ENCODE peak calls at places on chromosomes 11 and 22, in nine cellular contexts. Z is esophagus squamous epithelium, S is NB4, F is right lobe of liver, Q is Peyer's patch, I is adrenal gland, K is transverse colon, J is prostate gland, G is H1. V is an unnamed sample.

GRCh38 chr11:19738124-19738523 is 25.5 kb downstream of the NAV2 start:
- DNase-seq in G (no peak), Q (no peak), K (no peak), S (no peak), I (no peak), Z (no peak), F (no peak), J (no peak), V (no peak)

GRCh38 chr11:124078591-124078990 is 36.7 kb upstream of the VWA5A start:
- DNase-seq in I (no peak), Z (no peak), J (no peak), Q (no peak), G (no peak), K (no peak), S (no peak), F (no peak), V (no peak)

GRCh38 chr11:13016415-13016814 is 7.3 kb downstream of the RASSF10 start:
- DNase-seq in Z (no peak), J (no peak), S (peak), K (peak), I (no peak), Q (no peak), G (no peak), F (no peak), V (no peak)

GRCh38 chr11:128195057-128195751 is 392.2 kb downstream of the ETS1 start:
- DNase-seq in Q (no peak), I (no peak), S (peak), G (no peak), K (no peak), F (no peak), J (no peak), Z (no peak), V (no peak)

GRCh38 chr22:19793161-19793560 is 32.6 kb downstream of the TBX1 start:
- DNase-seq in Z (no peak), F (no peak), G (no peak), K (no peak), J (no peak), Q (no peak), I (no peak), S (no peak), V (no peak)

GRCh38 chr11:12539570-12539969 is 134.7 kb upstream of the TEAD1 start:
- DNase-seq in Z (no peak), Q (no peak), K (no peak), S (no peak), G (no peak), F (no peak), I (no peak), J (no peak), V (no peak)

GRCh38 chr22:30649430-30650007 is 13.9 kb downstream of the SLC35E4 start:
- DNase-seq in Q (peak), J (no peak), G (no peak), I (no peak), F (peak), S (peak), K (peak), Z (peak), V (peak)

GRCh38 chr22:21098099-21098671 is 52.4 kb downstream of the LRRC74B start:
- DNase-seq in G (no peak), Z (no peak), F (no peak), S (peak), Q (no peak), J (no peak), K (no peak), I (no peak), V (no peak)

GRCh38 chr22:24338701-24339451 is 68.2 kb downstream of the SPECC1L start:
- DNase-seq in K (no peak), G (no peak), Q (no peak), F (no peak), Z (no peak), I (no peak), S (no peak), J (no peak), V (no peak)

GRCh38 chr11:117071344-117071787 is 26.9 kb downstream of the SIK3 start:
- DNase-seq in K (peak), S (no peak), I (peak), Z (no peak), G (no peak), J (peak), F (peak), Q (no peak), V (peak)

GRCh38 chr11:125214466-125215204 is 50.1 kb downstream of the PKNOX2 start:
- DNase-seq in Q (peak), Z (no peak), I (no peak), G (no peak), J (no peak), F (no peak), K (no peak), S (no peak), V (peak)

GRCh38 chr11:56782167-56782847 is 33.8 kb upstream of the OR9G4 start:
- DNase-seq in J (no peak), Z (no peak), K (no peak), Q (no peak), G (no peak), S (peak), F (no peak), I (no peak), V (no peak)

GRCh38 chr11:56783448-56784041 is 35.0 kb upstream of the OR9G4 start:
- DNase-seq in K (no peak), Q (no peak), F (no peak), J (peak), Z (no peak), I (no peak), G (no peak), S (peak), V (no peak)
- TF ChIP-seq CTCF in K (peak), Q (peak), F (peak), J (peak), Z (peak), I (peak), G (peak), S (peak), V (peak)

DNA sequence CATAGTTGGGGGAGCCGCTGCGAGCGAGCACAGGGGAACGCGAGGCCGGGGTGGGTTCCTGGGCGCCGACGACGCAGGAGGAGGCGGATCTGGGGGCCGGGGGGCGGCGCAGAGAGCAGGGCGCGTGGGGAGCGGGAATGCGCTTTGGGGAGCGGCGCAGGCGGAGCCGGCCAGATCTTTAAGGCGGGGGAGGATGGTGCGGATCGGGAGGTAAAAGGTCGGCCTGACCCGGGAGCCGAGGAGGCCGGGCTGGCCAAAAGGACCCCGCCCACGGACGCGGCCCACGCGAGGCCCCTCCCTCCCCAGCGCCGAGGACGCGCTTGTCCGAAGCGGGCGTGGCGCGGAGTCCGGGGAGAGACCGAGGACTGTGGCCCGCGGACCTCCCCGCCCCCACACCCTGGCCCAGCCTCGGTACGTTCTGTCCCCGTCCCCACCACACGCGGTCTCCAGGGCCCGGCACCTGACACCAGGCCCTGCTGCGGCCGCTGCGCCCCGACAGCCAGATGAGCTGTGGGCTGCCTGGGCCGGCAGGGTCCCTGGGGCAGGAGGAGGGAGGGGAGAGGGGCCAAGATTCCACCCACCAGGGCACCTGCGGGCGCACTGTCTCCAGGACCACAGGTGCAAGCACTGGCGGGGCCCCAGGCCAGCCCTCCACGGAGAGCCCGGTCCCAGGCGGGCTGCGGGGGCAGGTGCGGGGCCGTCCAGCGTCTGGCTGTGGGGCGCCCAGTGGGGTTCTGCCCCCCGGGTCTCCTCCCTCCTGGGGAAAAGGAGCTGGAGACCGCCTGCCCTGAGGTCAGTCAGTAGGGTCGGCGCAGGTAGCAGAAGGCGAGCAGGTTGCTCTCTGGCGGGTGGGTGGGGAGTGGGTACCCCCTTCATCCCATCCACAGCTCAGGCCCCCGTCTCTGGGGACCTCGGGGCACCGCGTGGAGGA is 10.9 kb downstream of the PIM3 start:
- DNase-seq in I (peak), G (no peak), S (peak), Z (no peak), F (peak), Q (peak), K (peak), J (peak), V (peak)
- TF ChIP-seq POLR2A in I (no peak), G (no peak), S (no peak), Z (peak), F (peak), Q (peak), K (peak), J (peak), V (no peak)

DNA sequence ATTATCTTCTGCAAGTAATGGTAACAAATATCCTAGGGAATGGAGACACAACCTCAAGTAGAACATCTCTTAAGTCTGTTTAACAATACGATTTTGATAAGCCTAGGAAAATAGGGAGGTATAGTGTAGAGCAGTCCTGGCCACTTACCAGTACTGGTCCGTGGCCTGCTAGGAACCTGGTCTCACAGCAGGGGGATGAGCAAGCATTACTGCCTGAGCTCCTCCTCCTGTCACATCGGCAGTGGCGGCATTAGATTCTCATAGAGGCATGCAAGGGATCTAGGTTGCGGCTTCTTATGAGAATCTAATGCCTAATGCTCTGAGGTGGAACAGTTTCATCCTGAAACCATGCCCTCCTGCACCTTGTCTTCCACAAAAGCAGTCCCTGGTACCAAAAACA is 4.4 kb downstream of the OR51V1 start:
- DNase-seq in Z (no peak), I (no peak), Q (no peak), G (no peak), J (no peak), K (no peak), F (no peak), S (no peak), V (no peak)
- H3K4me3 ChIP-seq in Z (no peak), I (no peak), Q (no peak), G (no peak), J (no peak), K (no peak), F (no peak), S (no peak), V (no peak)

DNA sequence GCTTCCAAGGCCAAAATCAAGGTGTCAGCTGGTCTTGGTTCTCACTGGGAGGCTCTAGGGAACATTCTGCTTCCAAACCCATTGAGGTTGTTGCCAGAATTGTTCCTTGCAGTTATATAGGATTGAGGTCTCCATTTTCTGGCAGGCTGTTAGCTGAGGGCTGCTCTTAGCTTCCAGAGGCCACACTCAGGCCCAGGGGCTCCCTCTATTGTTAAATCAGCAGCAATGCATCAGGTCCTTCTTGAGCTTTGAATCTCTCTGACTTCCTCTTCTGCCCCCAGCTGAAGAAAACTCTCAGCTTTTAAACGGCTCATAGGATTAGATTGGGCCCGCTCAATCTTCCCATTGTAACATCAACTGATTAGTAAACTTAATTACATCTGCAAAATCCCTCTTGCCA is 39.3 kb upstream of the BSX start:
- DNase-seq in Q (no peak), S (peak), Z (no peak), I (no peak), G (no peak), K (peak), J (no peak), F (peak), V (no peak)
- TF ChIP-seq CTCF in Q (peak), S (peak), Z (peak), I (peak), G (peak), K (peak), J (no peak), F (peak), V (peak)

GRCh38 chr11:111360150-111361043 is 18.7 kb downstream of the POU2AF1 start:
- DNase-seq in J (no peak), Q (peak), K (peak), G (no peak), Z (no peak), F (peak), S (no peak), I (no peak), V (no peak)
- TF ChIP-seq POLR2A in J (no peak), Q (no peak), K (no peak), G (no peak), Z (no peak), F (peak), S (no peak), I (no peak), V (no peak)

DNA sequence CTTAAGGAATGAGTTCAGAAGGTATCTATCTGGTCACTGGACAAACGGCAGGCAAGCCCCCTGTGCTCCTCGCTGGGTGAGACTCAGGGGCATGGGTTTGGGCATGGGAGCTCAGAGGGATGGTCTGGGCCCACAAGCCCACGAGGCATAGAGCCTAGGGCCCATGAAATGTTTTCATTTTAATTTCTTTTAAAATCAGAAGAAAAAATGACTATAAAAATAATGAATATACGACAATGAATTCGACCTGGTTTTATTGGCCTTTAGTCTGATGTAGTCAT is 77.9 kb upstream of the WNT7B start:
- DNase-seq in F (peak), G (no peak), J (no peak), K (no peak), I (no peak), S (no peak), Q (no peak), Z (no peak), V (no peak)
- H3K4me3 ChIP-seq in F (peak), G (no peak), J (peak), K (peak), I (peak), S (no peak), Q (peak), Z (peak), V (peak)

DNA sequence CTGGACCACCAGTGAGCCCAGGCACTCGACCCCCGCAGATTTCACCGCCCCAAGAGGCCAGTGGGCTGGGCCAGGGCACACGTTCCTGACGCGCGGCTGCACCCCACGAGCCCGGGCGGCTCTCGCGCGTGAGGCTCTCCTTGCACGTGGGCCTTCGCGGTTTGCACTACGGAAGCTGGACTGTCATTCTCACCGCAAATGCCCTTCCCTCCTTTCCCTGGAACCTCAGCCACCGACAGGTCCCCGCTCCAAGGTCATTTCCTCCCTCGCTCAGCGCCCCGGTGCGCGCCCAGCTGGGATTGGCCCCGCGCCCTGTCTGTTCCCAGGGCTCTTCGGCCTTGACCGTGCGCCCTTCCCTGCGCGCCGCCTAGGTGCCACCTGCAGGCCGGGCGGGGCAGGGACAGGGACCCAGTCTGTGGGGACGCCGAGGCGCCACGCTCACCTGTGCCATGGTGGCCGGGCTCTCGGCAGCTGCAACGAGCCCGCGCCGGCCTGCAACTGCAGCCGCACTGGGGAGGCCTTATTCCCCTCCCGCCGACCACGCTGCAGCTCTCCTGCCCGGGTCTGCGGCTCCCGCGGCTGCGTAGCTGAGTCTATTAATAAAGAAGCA is 2.1 kb upstream of the CPT1A start:
- DNase-seq in S (peak), I (peak), Z (no peak), G (peak), F (peak), J (peak), Q (peak), K (peak), V (peak)
- TF ChIP-seq CTCF in S (peak), I (peak), Z (peak), G (peak), F (peak), J (peak), Q (peak), K (peak), V (peak)